ENCODE peak calls at places on chromosomes 4 and X, in five cellular contexts. U, Z, G, J and Y are unnamed samples.

GRCh38 chrX:103607385-103608304 is at the start of gene TCEAL3:
- DNase-seq in G (peak; percentile 70), U (peak; percentile 74), Z (peak; percentile 57), J (peak; percentile 58), Y (peak; percentile 31)

GRCh38 chrX:74535633-74536141 is 78.7 kb downstream of the RLIM start:
- DNase-seq in Z (peak; percentile 63), U (peak; percentile 83), G (peak; percentile 70), J (peak; percentile 57), Y (peak; percentile 15)

GRCh38 chrX:154721155-154721554 is 29.7 kb downstream of the GAB3 start:
- DNase-seq in G (no peak), J (no peak), Z (no peak), U (no peak), Y (no peak)

GRCh38 chr4:4681651-4682050 is 139.8 kb upstream of the STX18 start:
- DNase-seq in U (no peak), Z (no peak), G (no peak), J (no peak), Y (no peak)

GRCh38 chrX:154734101-154734781 is 16.6 kb downstream of the GAB3 start:
- DNase-seq in J (no peak), Z (no peak), U (no peak), G (no peak), Y (no peak)

GRCh38 chrX:120753413-120754251 is 122.0 kb downstream of the CT47B1 start:
- DNase-seq in G (no peak), U (no peak), Z (no peak), J (no peak), Y (no peak)

GRCh38 chr4:10554694-10555093 is 97.5 kb upstream of the ZNF518B start:
- DNase-seq in U (peak; percentile 35), J (peak; percentile 80), Z (peak; percentile 35), G (peak; percentile 55), Y (peak; percentile 89)

GRCh38 chr4:158891256-158891655 is 122.4 kb downstream of the FNIP2 start:
- DNase-seq in J (no peak), G (no peak), Z (no peak), U (no peak), Y (no peak)

GRCh38 chr4:159508917-159509500 is 406.1 kb downstream of the RAPGEF2 start:
- DNase-seq in G (no peak), J (no peak), Z (no peak), U (no peak), Y (no peak)

GRCh38 chrX:26511621-26512363 is 295.8 kb downstream of the MAGEB5 start:
- DNase-seq in J (no peak), Z (no peak), G (no peak), U (no peak), Y (no peak)

GRCh38 chrX:149527705-149528104 is 13.1 kb upstream of the EOLA1 start:
- DNase-seq in U (no peak), G (peak; percentile 25), J (no peak), Z (no peak), Y (no peak)

GRCh38 chrX:130120746-130121504 is 10.6 kb upstream of the ELF4 start:
- DNase-seq in J (peak; percentile 77), Z (peak; percentile 72), U (peak; percentile 82), G (peak; percentile 64), Y (peak; percentile 52)

GRCh38 chr4:1419708-1420107 is 13.5 kb upstream of the NKX1-1 start:
- DNase-seq in Z (no peak), J (no peak), U (no peak), G (no peak), Y (no peak)

GRCh38 chrX:132375941-132376340 is 112.9 kb downstream of the MBNL3 start:
- DNase-seq in J (no peak), G (no peak), U (no peak), Z (no peak), Y (no peak)

GRCh38 chr4:119041951-119042560 is 93.6 kb upstream of the MYOZ2 start:
- DNase-seq in G (peak; percentile 65), U (no peak), Z (peak; percentile 60), J (peak; percentile 74), Y (peak; percentile 71)

GRCh38 chr4:60962286-60962685 is 237.8 kb upstream of the ADGRL3 start:
- DNase-seq in Z (no peak), U (no peak), J (no peak), G (no peak), Y (no peak)

GRCh38 chr4:90293320-90293719 is 166.1 kb downstream of the CCSER1 start:
- DNase-seq in G (no peak), J (no peak), Z (no peak), U (no peak), Y (no peak)

GRCh38 chr4:140730108-140730507 is 26.1 kb downstream of the TBC1D9 start:
- DNase-seq in G (no peak), Z (no peak), J (no peak), U (no peak), Y (no peak)

GRCh38 chrX:40099046-40099968 is 1.5 kb upstream of the BCOR start:
- DNase-seq in J (peak; percentile 60), Z (no peak), G (peak; percentile 66), U (peak; percentile 60), Y (no peak)
- H3K4me3 ChIP-seq in J (no peak overlapping the region), Z (peak overlapping the region; percentile 63), G (no peak overlapping the region), U (peak overlapping the region; percentile 52), Y (peak overlapping the region; percentile 76)

DNA sequence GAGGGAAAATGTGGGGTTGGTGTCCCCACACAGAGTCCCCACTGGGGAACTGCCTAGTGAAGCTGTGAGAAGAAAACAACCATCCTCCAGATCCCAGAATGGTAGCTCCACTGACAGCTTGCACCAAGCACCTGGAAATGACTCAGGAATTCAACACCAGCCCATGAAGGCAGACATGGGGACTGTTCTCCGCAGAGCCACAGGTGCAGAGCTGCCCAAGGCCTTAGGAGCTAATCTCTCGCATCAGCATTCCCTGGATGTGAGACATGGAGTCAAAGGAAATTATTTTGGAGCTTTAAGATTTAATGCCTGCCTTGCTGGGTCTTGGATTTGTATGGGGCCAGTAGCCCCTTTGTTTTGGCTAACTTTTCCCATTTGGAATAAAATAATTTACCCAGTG is 367.9 kb downstream of the FAM133A start:
- DNase-seq in G (no peak), Z (no peak), J (no peak), U (no peak), Y (no peak)
- TF ChIP-seq POLR2A in G (no peak), Z (no peak), J (no peak), U (no peak), Y (no peak)

GRCh38 chr4:18020671-18021469 is 685 bp downstream of the LCORL start:
- DNase-seq in Z (peak; percentile 44), G (peak; percentile 56), J (peak; percentile 78), U (peak; percentile 75), Y (peak; percentile 15)
- H3K4me3 ChIP-seq in Z (peak overlapping the region; percentile 95), G (peak overlapping the region; percentile 96), J (peak overlapping the region; percentile 83), U (peak overlapping the region; percentile 97), Y (peak overlapping the region; percentile 85)

GRCh38 chr4:79650217-79650616 is 242.2 kb upstream of the GK2 start:
- DNase-seq in Z (no peak), U (no peak), J (no peak), G (no peak), Y (no peak)

GRCh38 chr4:79651516-79651915 is 243.5 kb upstream of the GK2 start:
- DNase-seq in U (no peak), G (no peak), Z (no peak), J (no peak), Y (no peak)

GRCh38 chr4:79650794-79651431 is 242.9 kb upstream of the GK2 start:
- DNase-seq in G (no peak), Z (no peak), J (no peak), U (no peak), Y (no peak)

GRCh38 chr4:79645942-79646341 is 237.9 kb upstream of the GK2 start:
- DNase-seq in G (no peak), U (no peak), J (no peak), Z (no peak), Y (no peak)
- TF ChIP-seq POLR2A in G (no peak), U (no peak), J (no peak), Z (no peak), Y (no peak)

GRCh38 chrX:111264397-111264796 is 5.9 kb downstream of the CAPN6 start:
- DNase-seq in U (no peak), G (no peak), J (no peak), Z (no peak), Y (no peak)

GRCh38 chrX:111265506-111265905 is 4.8 kb downstream of the CAPN6 start:
- DNase-seq in Z (no peak), U (no peak), J (no peak), G (no peak), Y (no peak)

GRCh38 chrX:111270339-111270738 is at the start of gene CAPN6:
- DNase-seq in U (peak; percentile 23), G (peak; percentile 48), J (no peak), Z (peak; percentile 38), Y (no peak)
- H3K4me3 ChIP-seq in U (peak within 1 kb of the TSS; percentile 5), G (no peak within 1 kb of the TSS), J (no peak within 1 kb of the TSS), Z (peak within 1 kb of the TSS; percentile 31), Y (peak within 1 kb of the TSS; percentile 17)

DNA sequence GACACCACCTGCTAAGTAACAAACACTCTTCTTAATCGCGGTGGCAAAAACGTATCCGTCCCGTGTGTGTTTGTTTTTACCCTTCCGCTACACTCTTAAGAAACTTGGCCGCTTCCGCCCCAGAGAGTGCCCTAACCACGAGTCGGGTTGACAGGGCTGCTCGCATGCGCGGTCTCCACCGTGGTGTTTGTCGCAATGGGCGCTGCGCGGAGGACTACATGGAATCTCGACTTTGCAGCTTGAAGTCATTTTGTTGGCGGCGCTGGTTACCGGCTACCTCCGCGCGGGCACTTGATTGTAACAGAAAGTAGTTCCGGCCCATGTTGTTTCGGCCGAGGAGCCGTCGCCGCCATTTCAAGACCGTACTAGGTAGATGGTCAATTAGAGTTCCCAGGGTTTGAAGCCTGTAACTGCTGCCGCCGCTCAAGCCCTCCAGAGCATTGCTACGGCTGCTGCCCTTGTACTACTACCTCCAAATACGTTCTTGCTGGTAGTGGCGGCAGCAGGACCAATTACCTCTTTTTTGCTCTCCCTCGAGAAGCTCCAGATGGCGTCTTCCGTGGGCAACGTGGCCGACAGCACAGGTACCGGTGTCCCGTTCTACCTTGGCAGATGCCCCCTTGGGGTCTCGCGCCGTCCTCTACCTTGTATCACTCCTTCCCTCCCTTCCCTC is at the start of gene OGT:
- DNase-seq in U (peak; percentile 94), Z (peak; percentile 95), J (peak; percentile 96), G (peak; percentile 96), Y (peak; percentile 92)
- TF ChIP-seq POLR2A in U (peak; percentile 50), Z (no peak), J (peak; percentile 61), G (peak; percentile 90), Y (peak; percentile 62)

GRCh38 chr4:8688041-8688907 is 95.7 kb downstream of the CPZ start:
- DNase-seq in G (peak; percentile 25), J (no peak), Z (no peak), U (no peak), Y (no peak)

GRCh38 chr4:8689741-8690140 is 97.2 kb downstream of the CPZ start:
- DNase-seq in J (no peak), G (no peak), Z (no peak), U (no peak), Y (peak; percentile 6)

GRCh38 chr4:8690216-8690786 is 97.7 kb downstream of the CPZ start:
- DNase-seq in Z (no peak), J (no peak), U (no peak), G (no peak), Y (no peak)

GRCh38 chr4:8687083-8687482 is 94.5 kb downstream of the CPZ start:
- DNase-seq in Z (no peak), U (no peak), J (no peak), G (no peak), Y (no peak)

GRCh38 chr4:8688908-8689445 is 96.4 kb downstream of the CPZ start:
- DNase-seq in G (no peak), U (no peak), J (no peak), Z (no peak), Y (no peak)
- H3K4me3 ChIP-seq in G (no peak overlapping the region), U (no peak overlapping the region), J (no peak overlapping the region), Z (no peak overlapping the region), Y (no peak overlapping the region)